ENCODE peak calls at places on chromosomes 7 and 10, in eight cellular contexts. G is HEK293T; Q is skeletal muscle cell; X is fibroblast of the aortic adventitia; D is myocyte; E is transverse colon; F is activated gamma-delta T cell treated with Interleukin-2 at 50 U/mL for 16 hours; A is stimulated activated CD4-positive, alpha-beta T cell treated with anti-CD3 and anti-CD28 coated beads, Interleukin-12 subunit alpha, Interleukin-12 subunit beta, amount 100 ng/mL, for 24 hours. C is an unnamed sample.

GRCh38 chr7:118573065-118573464 is 348.6 kb downstream of the ANKRD7 start:
- DNase-seq in G (no peak), Q (no peak), X (no peak), D (no peak), E (no peak), F (no peak), A (no peak), C (peak; percentile 16)

GRCh38 chr10:112361951-112362770 is 11.8 kb upstream of the ACSL5 start:
- DNase-seq in G (no peak), Q (peak; percentile 14), X (peak; percentile 74), D (peak; percentile 18), E (peak; percentile 70), F (no peak), A (no peak), C (peak; percentile 3)

GRCh38 chr7:116213361-116214155 is 3.2 kb downstream of the TES start:
- DNase-seq in G (no peak), Q (peak; percentile 63), X (peak; percentile 40), D (no peak), E (no peak), F (no peak), A (no peak), C (peak; percentile 68)

GRCh38 chr10:23088609-23089008 is 6.8 kb upstream of the MSRB2 start:
- DNase-seq in G (no peak), Q (no peak), X (no peak), D (no peak), E (no peak), F (no peak), A (no peak), C (no peak)

GRCh38 chr7:15554081-15554480 is 7.7 kb downstream of the AGMO start:
- DNase-seq in G (no peak), Q (peak; percentile 32), X (no peak), D (no peak), E (no peak), F (no peak), A (no peak), C (no peak)

GRCh38 chr7:90579181-90579688 is 16.9 kb upstream of the CDK14 start:
- DNase-seq in G (no peak), Q (peak; percentile 80), X (peak; percentile 98), D (peak; percentile 60), E (no peak), F (no peak), A (no peak), C (peak; percentile 80)

GRCh38 chr7:42661312-42661711 is 250.6 kb downstream of the C7orf25 start:
- DNase-seq in G (no peak), Q (peak; percentile 69), X (peak; percentile 79), D (peak; percentile 67), E (no peak), F (no peak), A (no peak), C (peak; percentile 41)

GRCh38 chr7:138304071-138304320 is 156.1 kb upstream of the TRIM24 start:
- DNase-seq in G (no peak), Q (no peak), X (no peak), D (no peak), E (no peak), F (no peak), A (no peak), C (no peak)

GRCh38 chr7:128860158-128861073 is 2.2 kb upstream of the ATP6V1F start:
- DNase-seq in G (no peak), Q (peak; percentile 28), X (peak; percentile 77), D (peak; percentile 75), E (no peak), F (no peak), A (no peak), C (peak; percentile 35)

GRCh38 chr10:100876575-100877158 is 36.1 kb upstream of the SLF2 start:
- DNase-seq in G (no peak), Q (no peak), X (no peak), D (no peak), E (no peak), F (no peak), A (no peak), C (no peak)

GRCh38 chr10:22810643-22811254 is 96.4 kb upstream of the PIP4K2A start:
- DNase-seq in G (no peak), Q (no peak), X (no peak), D (no peak), E (no peak), F (no peak), A (no peak), C (no peak)

C was measured in astrocyte of the hippocampus.